ENCODE peak calls at places on chromosomes 5 and 9, in five cellular contexts. One of them, this sample, is unnamed.
A peak's percentile ranks its signal among the peaks of the same experiment; 100 is the strongest.

GRCh38 chr9:70678153-70678552 is 263.7 kb upstream of the KLF9 start:
- DNase-seq in lower lobe of right lung: no peak
- DNase-seq in CD4-positive, alpha-beta T cell: no peak
- DNase-seq in prostate gland: no peak
- DNase-seq in GM23248: no peak
- DNase-seq in this sample: no peak

GRCh38 chr5:66708368-66708767 is 112.2 kb downstream of the MAST4 start:
- DNase-seq in GM23248: no peak
- DNase-seq in prostate gland: no peak
- DNase-seq in lower lobe of right lung: no peak
- DNase-seq in CD4-positive, alpha-beta T cell: no peak
- DNase-seq in this sample: no peak

GRCh38 chr5:160421625-160422258 is at the start of gene PTTG1:
- DNase-seq in CD4-positive, alpha-beta T cell: peak; percentile 88
- DNase-seq in GM23248: peak; percentile 99
- DNase-seq in prostate gland: peak; percentile 94
- DNase-seq in lower lobe of right lung: peak; percentile 96
- DNase-seq in this sample: peak; percentile 99

GRCh38 chr5:135546912-135547311 is 11.1 kb upstream of the NEUROG1 start:
- DNase-seq in prostate gland: no peak
- DNase-seq in lower lobe of right lung: no peak
- DNase-seq in CD4-positive, alpha-beta T cell: no peak
- DNase-seq in GM23248: no peak
- DNase-seq in this sample: no peak

GRCh38 chr5:91928751-91929521 is 545.8 kb upstream of the ARRDC3 start:
- DNase-seq in GM23248: peak; percentile 58
- DNase-seq in prostate gland: no peak
- DNase-seq in CD4-positive, alpha-beta T cell: no peak
- DNase-seq in lower lobe of right lung: no peak
- DNase-seq in this sample: no peak

GRCh38 chr9:129483467-129484324 is 137.2 kb downstream of the C9orf50 start:
- DNase-seq in CD4-positive, alpha-beta T cell: no peak
- DNase-seq in GM23248: peak; percentile 98
- DNase-seq in prostate gland: peak; percentile 93
- DNase-seq in lower lobe of right lung: peak; percentile 85
- DNase-seq in this sample: peak; percentile 83

GRCh38 chr9:119453490-119453911 is 84.3 kb upstream of the BRINP1 start:
- DNase-seq in prostate gland: no peak
- DNase-seq in GM23248: peak; percentile 68
- DNase-seq in CD4-positive, alpha-beta T cell: no peak
- DNase-seq in lower lobe of right lung: no peak
- DNase-seq in this sample: no peak

GRCh38 chr9:71683598-71684235 is 84.6 kb downstream of the CEMIP2 start:
- DNase-seq in GM23248: peak; percentile 78
- DNase-seq in CD4-positive, alpha-beta T cell: no peak
- DNase-seq in lower lobe of right lung: peak; percentile 59
- DNase-seq in prostate gland: peak; percentile 19
- DNase-seq in this sample: no peak

GRCh38 chr5:141241496-141241895 is 3.7 kb upstream of the PCDHB15 start:
- DNase-seq in lower lobe of right lung: peak; percentile 37
- DNase-seq in GM23248: no peak
- DNase-seq in prostate gland: no peak
- DNase-seq in CD4-positive, alpha-beta T cell: no peak
- DNase-seq in this sample: no peak
- H3K9me3 ChIP-seq in lower lobe of right lung: peaks cover 90% of the 10 kb centered on the region
- H3K9me3 ChIP-seq in GM23248: no peaks in the 10 kb centered on the region
- H3K9me3 ChIP-seq in prostate gland: peaks cover 9% of the 10 kb centered on the region
- H3K9me3 ChIP-seq in CD4-positive, alpha-beta T cell: peaks cover 85% of the 10 kb centered on the region
- H3K9me3 ChIP-seq in this sample: peaks cover 98% of the 10 kb centered on the region

GRCh38 chr5:149099920-149100319 is 37.1 kb upstream of the SH3TC2 start:
- DNase-seq in lower lobe of right lung: no peak
- DNase-seq in prostate gland: no peak
- DNase-seq in CD4-positive, alpha-beta T cell: no peak
- DNase-seq in GM23248: no peak
- DNase-seq in this sample: no peak
- H3K9me3 ChIP-seq in lower lobe of right lung: peaks cover 17% of the 10 kb centered on the region
- H3K9me3 ChIP-seq in prostate gland: no peaks in the 10 kb centered on the region
- H3K9me3 ChIP-seq in CD4-positive, alpha-beta T cell: peaks cover 24% of the 10 kb centered on the region
- H3K9me3 ChIP-seq in GM23248: no peaks in the 10 kb centered on the region
- H3K9me3 ChIP-seq in this sample: peaks cover 30% of the 10 kb centered on the region

DNA sequence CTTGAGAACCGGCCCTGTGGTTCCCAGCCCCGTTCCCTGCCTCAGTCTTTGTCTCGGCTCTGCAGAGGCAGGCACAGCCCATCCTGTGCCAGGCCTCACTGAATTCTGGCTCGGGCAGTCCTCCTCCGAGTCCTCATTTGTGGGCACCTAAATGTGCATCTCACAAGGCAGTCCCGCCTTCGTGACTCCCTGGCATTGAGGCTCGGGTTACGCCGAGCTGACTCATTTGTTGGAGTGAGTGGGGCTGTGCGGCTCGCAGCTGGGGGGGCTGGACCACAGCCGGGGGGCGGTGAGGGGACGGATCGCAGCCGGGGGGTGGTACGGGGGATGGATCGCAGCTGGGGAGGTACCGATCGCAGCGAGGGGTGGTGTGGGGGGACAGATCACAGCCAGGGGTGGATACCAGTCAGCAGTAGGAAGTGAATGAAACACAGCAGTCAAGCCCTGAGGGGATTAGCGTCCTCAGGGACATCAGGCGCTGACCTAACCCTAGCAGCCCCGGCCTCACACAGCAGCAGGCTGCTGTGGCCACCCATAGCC is 72.2 kb downstream of the PSMB7 start:
- DNase-seq in lower lobe of right lung: peak; percentile 54
- DNase-seq in prostate gland: peak; percentile 58
- DNase-seq in CD4-positive, alpha-beta T cell: no peak
- DNase-seq in GM23248: peak; percentile 96
- DNase-seq in this sample: peak; percentile 31
- H3K9me3 ChIP-seq in lower lobe of right lung: no peaks in the 10 kb centered on the region
- H3K9me3 ChIP-seq in prostate gland: no peaks in the 10 kb centered on the region
- H3K9me3 ChIP-seq in CD4-positive, alpha-beta T cell: no peaks in the 10 kb centered on the region
- H3K9me3 ChIP-seq in GM23248: no peaks in the 10 kb centered on the region
- H3K9me3 ChIP-seq in this sample: no peaks in the 10 kb centered on the region

DNA sequence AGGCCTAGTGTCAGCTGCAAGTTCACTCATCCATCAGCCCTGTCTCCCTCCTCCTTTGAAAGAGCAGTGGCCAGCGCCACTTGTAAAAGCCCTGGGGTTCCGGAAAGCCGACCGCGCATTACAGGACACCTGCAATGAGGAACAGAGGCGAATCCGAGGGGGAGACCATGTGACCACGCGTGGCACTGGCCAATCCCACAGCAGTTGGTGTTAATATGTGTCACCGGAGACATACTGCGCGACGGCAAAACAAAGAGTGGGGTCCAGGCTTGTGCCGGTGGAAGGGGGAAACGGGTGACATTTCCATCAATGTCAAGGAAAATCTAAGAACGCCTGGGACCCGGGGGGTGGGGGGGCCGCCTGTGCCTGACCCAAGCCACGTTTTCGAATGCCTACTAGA is 480.8 kb downstream of the SPATA31A7 start:
- DNase-seq in GM23248: no peak
- DNase-seq in CD4-positive, alpha-beta T cell: no peak
- DNase-seq in prostate gland: no peak
- DNase-seq in lower lobe of right lung: no peak
- DNase-seq in this sample: no peak
- H3K9me3 ChIP-seq in GM23248: no peaks in the 10 kb centered on the region
- H3K9me3 ChIP-seq in CD4-positive, alpha-beta T cell: peaks cover 5% of the 10 kb centered on the region
- H3K9me3 ChIP-seq in prostate gland: no peaks in the 10 kb centered on the region
- H3K9me3 ChIP-seq in lower lobe of right lung: no peaks in the 10 kb centered on the region
- H3K9me3 ChIP-seq in this sample: peaks cover 60% of the 10 kb centered on the region

GRCh38 chr9:88074931-88075330 is 63.3 kb downstream of the SPATA31C2 start:
- DNase-seq in prostate gland: no peak
- DNase-seq in CD4-positive, alpha-beta T cell: no peak
- DNase-seq in GM23248: no peak
- DNase-seq in lower lobe of right lung: no peak
- DNase-seq in this sample: no peak

GRCh38 chr9:88075966-88076285 is 62.3 kb downstream of the SPATA31C2 start:
- DNase-seq in CD4-positive, alpha-beta T cell: no peak
- DNase-seq in GM23248: no peak
- DNase-seq in prostate gland: no peak
- DNase-seq in lower lobe of right lung: no peak
- DNase-seq in this sample: no peak

GRCh38 chr9:88077071-88077617 is 61.1 kb downstream of the SPATA31C2 start:
- DNase-seq in CD4-positive, alpha-beta T cell: no peak
- DNase-seq in lower lobe of right lung: no peak
- DNase-seq in GM23248: no peak
- DNase-seq in prostate gland: no peak
- DNase-seq in this sample: peak; percentile 17

GRCh38 chr9:88076286-88077070 is 61.8 kb downstream of the SPATA31C2 start:
- DNase-seq in CD4-positive, alpha-beta T cell: peak; percentile 3
- DNase-seq in GM23248: peak; percentile 83
- DNase-seq in prostate gland: peak; percentile 51
- DNase-seq in lower lobe of right lung: peak; percentile 90
- DNase-seq in this sample: peak; percentile 91

GRCh38 chr9:88072831-88073365 is 65.4 kb downstream of the SPATA31C2 start:
- DNase-seq in lower lobe of right lung: no peak
- DNase-seq in GM23248: no peak
- DNase-seq in prostate gland: no peak
- DNase-seq in CD4-positive, alpha-beta T cell: no peak
- DNase-seq in this sample: no peak
- H3K9me3 ChIP-seq in lower lobe of right lung: no peaks in the 10 kb centered on the region
- H3K9me3 ChIP-seq in GM23248: no peaks in the 10 kb centered on the region
- H3K9me3 ChIP-seq in prostate gland: no peaks in the 10 kb centered on the region
- H3K9me3 ChIP-seq in CD4-positive, alpha-beta T cell: no peaks in the 10 kb centered on the region
- H3K9me3 ChIP-seq in this sample: no peaks in the 10 kb centered on the region

DNA sequence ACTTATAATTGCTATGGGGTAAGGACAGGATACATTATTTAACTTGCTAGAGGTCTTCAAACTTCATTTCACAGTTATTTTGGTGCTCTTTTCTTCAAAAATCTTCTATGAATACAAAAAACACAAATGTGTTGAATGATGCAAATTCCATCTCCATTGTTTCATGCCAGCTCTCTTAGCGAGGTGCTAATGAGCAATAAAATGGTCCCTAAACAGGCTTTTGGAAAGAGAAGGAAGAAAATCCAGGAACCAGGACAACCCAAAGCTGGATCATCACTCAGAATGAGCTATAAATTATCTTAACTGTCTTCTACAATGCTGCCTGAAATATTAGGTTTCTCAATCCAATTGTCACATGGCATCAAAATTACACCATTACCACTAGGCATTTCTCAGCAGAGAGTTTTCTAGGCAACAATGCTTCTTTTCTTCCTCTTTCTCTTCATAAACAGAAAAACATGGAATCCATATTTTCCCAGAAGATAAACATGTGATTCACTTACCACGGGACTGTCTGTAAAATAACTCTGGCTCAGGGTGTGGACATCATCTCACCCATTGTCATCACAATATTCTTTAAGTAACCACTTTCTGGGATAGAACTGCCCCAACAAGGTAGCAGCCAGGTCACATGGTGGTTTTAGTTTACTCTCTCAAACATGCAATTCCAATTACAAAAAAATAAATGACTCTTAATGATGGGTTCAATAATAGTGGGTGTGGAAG is 249.4 kb downstream of the NPR3 start:
- DNase-seq in prostate gland: no peak
- DNase-seq in CD4-positive, alpha-beta T cell: no peak
- DNase-seq in lower lobe of right lung: no peak
- DNase-seq in GM23248: peak; percentile 40
- DNase-seq in this sample: no peak
- H3K9me3 ChIP-seq in prostate gland: no peaks in the 10 kb centered on the region
- H3K9me3 ChIP-seq in CD4-positive, alpha-beta T cell: no peaks in the 10 kb centered on the region
- H3K9me3 ChIP-seq in lower lobe of right lung: no peaks in the 10 kb centered on the region
- H3K9me3 ChIP-seq in GM23248: no peaks in the 10 kb centered on the region
- H3K9me3 ChIP-seq in this sample: no peaks in the 10 kb centered on the region

This sample was measured in mucosa of descending colon.